ENCODE peak calls at places on chromosomes 6 and 20, in seven cellular contexts. One of them, this sample, is unnamed.

GRCh38 chr6:149917679-149918078 is 5.2 kb downstream of the RAET1G start:
- DNase-seq in NB4: no peak
- DNase-seq in uterus: no peak
- DNase-seq in IMR-90: no peak
- DNase-seq in ovary: no peak
- DNase-seq in adrenal gland: no peak
- DNase-seq in transverse colon: no peak
- DNase-seq in this sample: no peak

GRCh38 chr6:166624275-166624674 is 2.8 kb downstream of the RPS6KA2 start:
- DNase-seq in NB4: peak
- DNase-seq in uterus: peak
- DNase-seq in IMR-90: peak
- DNase-seq in ovary: no peak
- DNase-seq in adrenal gland: no peak
- DNase-seq in transverse colon: no peak
- DNase-seq in this sample: no peak

GRCh38 chr20:38725959-38726848 is 1.9 kb downstream of the SLC32A1 start:
- DNase-seq in NB4: peak
- DNase-seq in uterus: peak
- DNase-seq in IMR-90: peak
- DNase-seq in ovary: no peak
- DNase-seq in adrenal gland: no peak
- DNase-seq in transverse colon: peak
- DNase-seq in this sample: no peak

GRCh38 chr6:151269318-151269995 is 29.7 kb downstream of the AKAP12 start:
- DNase-seq in NB4: no peak
- DNase-seq in uterus: no peak
- DNase-seq in IMR-90: peak
- DNase-seq in ovary: no peak
- DNase-seq in adrenal gland: no peak
- DNase-seq in transverse colon: no peak
- DNase-seq in this sample: no peak

GRCh38 chr6:130781557-130781956 is 45.6 kb upstream of the SMLR1 start:
- DNase-seq in NB4: no peak
- DNase-seq in uterus: no peak
- DNase-seq in IMR-90: no peak
- DNase-seq in ovary: no peak
- DNase-seq in adrenal gland: no peak
- DNase-seq in transverse colon: no peak
- DNase-seq in this sample: no peak

GRCh38 chr6:125957845-125958244 is 1.3 kb downstream of the HINT3 start:
- DNase-seq in NB4: peak
- DNase-seq in uterus: no peak
- DNase-seq in IMR-90: peak
- DNase-seq in ovary: no peak
- DNase-seq in adrenal gland: peak
- DNase-seq in transverse colon: peak
- DNase-seq in this sample: no peak

GRCh38 chr20:1841554-1842140 is 53.6 kb upstream of the SIRPA start:
- DNase-seq in NB4: peak
- DNase-seq in uterus: no peak
- DNase-seq in IMR-90: peak
- DNase-seq in ovary: no peak
- DNase-seq in adrenal gland: peak
- DNase-seq in transverse colon: peak
- DNase-seq in this sample: no peak

GRCh38 chr20:45626540-45626939 is 3.0 kb upstream of the WFDC10A start:
- DNase-seq in NB4: peak
- DNase-seq in uterus: no peak
- DNase-seq in IMR-90: no peak
- DNase-seq in ovary: no peak
- DNase-seq in adrenal gland: no peak
- DNase-seq in transverse colon: no peak
- DNase-seq in this sample: no peak

GRCh38 chr6:7707787-7708186 is 18.1 kb upstream of the BMP6 start:
- DNase-seq in NB4: no peak
- DNase-seq in uterus: no peak
- DNase-seq in IMR-90: peak
- DNase-seq in ovary: no peak
- DNase-seq in adrenal gland: no peak
- DNase-seq in transverse colon: no peak
- DNase-seq in this sample: no peak

GRCh38 chr20:60108397-60108796 is 150.2 kb downstream of the CDH26 start:
- DNase-seq in NB4: no peak
- DNase-seq in uterus: no peak
- DNase-seq in IMR-90: peak
- DNase-seq in ovary: no peak
- DNase-seq in adrenal gland: no peak
- DNase-seq in transverse colon: no peak
- DNase-seq in this sample: no peak

GRCh38 chr6:107304421-107305025 is 154.8 kb downstream of the PDSS2 start:
- DNase-seq in NB4: no peak
- DNase-seq in uterus: no peak
- DNase-seq in IMR-90: peak
- DNase-seq in ovary: no peak
- DNase-seq in adrenal gland: no peak
- DNase-seq in transverse colon: no peak
- DNase-seq in this sample: no peak

GRCh38 chr6:165729307-165729936 is 66.4 kb upstream of the PDE10A start:
- DNase-seq in NB4: peak
- DNase-seq in uterus: peak
- DNase-seq in IMR-90: peak
- DNase-seq in ovary: peak
- DNase-seq in adrenal gland: peak
- DNase-seq in transverse colon: peak
- DNase-seq in this sample: peak

GRCh38 chr20:6026051-6026450 is 27.8 kb downstream of the LRRN4 start:
- DNase-seq in NB4: peak
- DNase-seq in uterus: no peak
- DNase-seq in IMR-90: peak
- DNase-seq in ovary: no peak
- DNase-seq in adrenal gland: no peak
- DNase-seq in transverse colon: no peak
- DNase-seq in this sample: no peak

GRCh38 chr6:106128981-106129761 is 43.0 kb downstream of the PRDM1 start:
- DNase-seq in NB4: no peak
- DNase-seq in uterus: no peak
- DNase-seq in IMR-90: peak
- DNase-seq in ovary: no peak
- DNase-seq in adrenal gland: no peak
- DNase-seq in transverse colon: peak
- DNase-seq in this sample: no peak

GRCh38 chr6:105609375-105609991 is 206.6 kb upstream of the PREP start:
- DNase-seq in NB4: no peak
- DNase-seq in uterus: peak
- DNase-seq in IMR-90: peak
- DNase-seq in ovary: no peak
- DNase-seq in adrenal gland: peak
- DNase-seq in transverse colon: peak
- DNase-seq in this sample: no peak

GRCh38 chr6:168525926-168526630 is 85.1 kb downstream of the SMOC2 start:
- DNase-seq in NB4: no peak
- DNase-seq in uterus: no peak
- DNase-seq in IMR-90: no peak
- DNase-seq in ovary: no peak
- DNase-seq in adrenal gland: no peak
- DNase-seq in transverse colon: no peak
- DNase-seq in this sample: no peak

GRCh38 chr6:5782783-5783567 is 223.8 kb downstream of the NRN1 start:
- DNase-seq in NB4: no peak
- DNase-seq in uterus: no peak
- DNase-seq in IMR-90: peak
- DNase-seq in ovary: no peak
- DNase-seq in adrenal gland: no peak
- DNase-seq in transverse colon: peak
- DNase-seq in this sample: no peak

GRCh38 chr6:78947962-78948361 is 80.6 kb downstream of the IRAK1BP1 start:
- DNase-seq in NB4: no peak
- DNase-seq in uterus: no peak
- DNase-seq in IMR-90: peak
- DNase-seq in ovary: no peak
- DNase-seq in adrenal gland: no peak
- DNase-seq in transverse colon: no peak
- DNase-seq in this sample: no peak

GRCh38 chr6:153963352-153963751 is 75.7 kb upstream of the OPRM1 start:
- DNase-seq in NB4: no peak
- DNase-seq in uterus: no peak
- DNase-seq in IMR-90: no peak
- DNase-seq in ovary: no peak
- DNase-seq in adrenal gland: no peak
- DNase-seq in transverse colon: no peak
- DNase-seq in this sample: no peak

GRCh38 chr20:20549267-20549612 is 163.2 kb downstream of the RALGAPA2 start:
- DNase-seq in NB4: no peak
- DNase-seq in uterus: no peak
- DNase-seq in IMR-90: no peak
- DNase-seq in ovary: no peak
- DNase-seq in adrenal gland: no peak
- DNase-seq in transverse colon: no peak
- DNase-seq in this sample: no peak

GRCh38 chr20:25858495-25859425 is 162.1 kb upstream of the ZNF337 start:
- DNase-seq in NB4: no peak
- DNase-seq in uterus: no peak
- DNase-seq in IMR-90: no peak
- DNase-seq in ovary: no peak
- DNase-seq in adrenal gland: no peak
- DNase-seq in transverse colon: no peak
- DNase-seq in this sample: no peak

GRCh38 chr20:43538855-43539700 is 19.7 kb upstream of the SGK2 start:
- DNase-seq in NB4: no peak
- DNase-seq in uterus: no peak
- DNase-seq in IMR-90: peak
- DNase-seq in ovary: no peak
- DNase-seq in adrenal gland: no peak
- DNase-seq in transverse colon: no peak
- DNase-seq in this sample: no peak

DNA sequence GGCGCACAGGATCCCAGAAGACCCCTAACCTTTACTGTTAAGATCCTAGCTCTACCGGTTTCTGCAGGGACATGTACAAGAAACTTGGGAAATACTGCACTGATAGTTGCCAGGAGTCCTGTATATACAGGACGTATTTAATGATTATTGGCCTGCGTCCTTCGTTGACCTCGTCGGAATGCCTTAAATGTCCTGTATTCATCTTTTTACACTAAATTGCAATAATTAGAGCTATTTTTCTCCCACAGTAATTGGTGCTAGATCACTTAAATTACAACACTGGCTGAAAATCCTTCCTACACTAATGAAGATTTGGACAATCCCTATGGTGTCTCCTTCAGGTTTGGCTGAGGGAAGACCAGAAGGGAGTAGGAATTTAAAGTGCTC is 775 bp upstream of the DNAAF9 start:
- DNase-seq in NB4: no peak
- DNase-seq in uterus: no peak
- DNase-seq in IMR-90: no peak
- DNase-seq in ovary: no peak
- DNase-seq in adrenal gland: no peak
- DNase-seq in transverse colon: no peak
- DNase-seq in this sample: no peak
- TF ChIP-seq POLR2A in NB4: no peak
- TF ChIP-seq POLR2A in uterus: no peak
- TF ChIP-seq POLR2A in IMR-90: no peak
- TF ChIP-seq POLR2A in ovary: no peak
- TF ChIP-seq POLR2A in adrenal gland: no peak
- TF ChIP-seq POLR2A in transverse colon: no peak
- TF ChIP-seq POLR2A in this sample: no peak

GRCh38 chr6:30886897-30887255 is 2.6 kb downstream of the DDR1 start:
- DNase-seq in NB4: no peak
- DNase-seq in uterus: no peak
- DNase-seq in IMR-90: no peak
- DNase-seq in ovary: no peak
- DNase-seq in adrenal gland: no peak
- DNase-seq in transverse colon: no peak
- DNase-seq in this sample: no peak

GRCh38 chr6:30885481-30885998 is 1.2 kb downstream of the DDR1 start:
- DNase-seq in NB4: no peak
- DNase-seq in uterus: no peak
- DNase-seq in IMR-90: peak
- DNase-seq in ovary: no peak
- DNase-seq in adrenal gland: no peak
- DNase-seq in transverse colon: peak
- DNase-seq in this sample: peak

GRCh38 chr6:30884521-30885480 is 482 bp downstream of the DDR1 start:
- DNase-seq in NB4: peak
- DNase-seq in uterus: peak
- DNase-seq in IMR-90: peak
- DNase-seq in ovary: peak
- DNase-seq in adrenal gland: peak
- DNase-seq in transverse colon: peak
- DNase-seq in this sample: peak

GRCh38 chr6:30887901-30888300 is 3.6 kb downstream of the DDR1 start:
- DNase-seq in NB4: no peak
- DNase-seq in uterus: no peak
- DNase-seq in IMR-90: no peak
- DNase-seq in ovary: no peak
- DNase-seq in adrenal gland: no peak
- DNase-seq in transverse colon: no peak
- DNase-seq in this sample: no peak

GRCh38 chr6:30885999-30886896 is 1.9 kb downstream of the DDR1 start:
- DNase-seq in NB4: peak
- DNase-seq in uterus: peak
- DNase-seq in IMR-90: peak
- DNase-seq in ovary: peak
- DNase-seq in adrenal gland: peak
- DNase-seq in transverse colon: peak
- DNase-seq in this sample: peak
- TF ChIP-seq POLR2A in NB4: no peak
- TF ChIP-seq POLR2A in uterus: peak
- TF ChIP-seq POLR2A in IMR-90: no peak
- TF ChIP-seq POLR2A in ovary: no peak
- TF ChIP-seq POLR2A in adrenal gland: peak
- TF ChIP-seq POLR2A in transverse colon: no peak
- TF ChIP-seq POLR2A in this sample: no peak

GRCh38 chr6:28443112-28443773 is at the start of gene ZSCAN23:
- DNase-seq in NB4: peak
- DNase-seq in uterus: peak
- DNase-seq in IMR-90: peak
- DNase-seq in ovary: peak
- DNase-seq in adrenal gland: peak
- DNase-seq in transverse colon: peak
- DNase-seq in this sample: peak
- TF ChIP-seq POLR2A in NB4: peak
- TF ChIP-seq POLR2A in uterus: no peak
- TF ChIP-seq POLR2A in IMR-90: peak
- TF ChIP-seq POLR2A in ovary: no peak
- TF ChIP-seq POLR2A in adrenal gland: peak
- TF ChIP-seq POLR2A in transverse colon: no peak
- TF ChIP-seq POLR2A in this sample: peak

DNA sequence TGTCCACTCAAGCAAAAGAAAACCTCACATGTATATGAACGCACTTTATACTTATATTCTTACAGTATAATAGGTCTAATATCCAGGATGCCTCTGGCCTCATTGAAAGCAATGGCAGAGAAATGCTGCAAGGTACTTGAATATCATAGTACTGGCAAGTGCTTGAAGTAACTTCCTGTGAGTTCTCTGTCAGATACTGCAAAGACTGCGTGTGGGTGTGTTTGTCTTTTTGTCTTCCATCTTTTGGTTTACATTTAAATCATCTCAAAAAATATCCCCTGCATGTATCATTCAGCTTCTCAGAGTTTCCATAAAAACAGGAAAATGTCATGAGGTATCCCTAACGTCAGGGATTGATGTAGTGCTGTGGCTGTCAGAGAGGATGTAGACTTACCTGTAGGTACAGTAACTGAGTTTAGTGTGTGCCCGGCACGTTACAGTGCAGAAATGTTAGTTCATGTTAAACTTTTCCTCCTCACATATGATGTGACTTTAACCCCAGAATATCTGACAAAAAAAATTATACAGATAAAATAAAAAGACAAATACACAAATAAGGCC is 184.3 kb downstream of the DST start:
- DNase-seq in NB4: no peak
- DNase-seq in uterus: no peak
- DNase-seq in IMR-90: no peak
- DNase-seq in ovary: no peak
- DNase-seq in adrenal gland: no peak
- DNase-seq in transverse colon: no peak
- DNase-seq in this sample: no peak
- TF ChIP-seq POLR2A in NB4: no peak
- TF ChIP-seq POLR2A in uterus: no peak
- TF ChIP-seq POLR2A in IMR-90: no peak
- TF ChIP-seq POLR2A in ovary: no peak
- TF ChIP-seq POLR2A in adrenal gland: no peak
- TF ChIP-seq POLR2A in transverse colon: no peak
- TF ChIP-seq POLR2A in this sample: no peak